ENCODE peak calls at places on chromosomes 13 and 19, in ten cellular contexts. H, V, N, M, Z, L, U, T, A and W are unnamed samples. For H3K4me1, the result is how much of the 10 kb centered on the place peaks cover.

GRCh38 chr13:35987572-35988513 is 143.3 kb downstream of the DCLK1 start:
- DNase-seq in N (peak), V (no peak), M (no peak), Z (no peak), A (no peak), H (no peak), T (no peak), L (no peak), U (no peak), W (no peak)

GRCh38 chr19:5324947-5325346 is 15.7 kb downstream of the PTPRS start:
- DNase-seq in A (no peak), V (no peak), N (no peak), T (no peak), Z (no peak), H (no peak), U (no peak), M (no peak), L (no peak), W (no peak)

GRCh38 chr13:74443623-74444022 is 309.4 kb upstream of the KLF12 start:
- DNase-seq in V (peak), N (no peak), Z (no peak), T (no peak), A (no peak), U (no peak), L (no peak), M (no peak), H (no peak), W (no peak)

GRCh38 chr19:23310729-23311211 is 60.6 kb upstream of the ZNF724 start:
- DNase-seq in V (peak), H (no peak), T (no peak), N (no peak), U (no peak), A (no peak), L (no peak), Z (no peak), M (no peak), W (no peak)

GRCh38 chr13:105073041-105073440 is 1462.4 kb downstream of the EFNB2 start:
- DNase-seq in A (no peak), V (no peak), L (no peak), Z (no peak), U (no peak), N (no peak), M (no peak), T (no peak), H (no peak), W (no peak)

GRCh38 chr13:113927661-113928581 is 46.0 kb downstream of the C13orf46 start:
- DNase-seq in V (peak), U (no peak), A (no peak), L (peak), M (peak), H (peak), T (peak), Z (peak), N (peak), W (peak)

GRCh38 chr13:107680115-107680514 is 535.2 kb downstream of the LIG4 start:
- DNase-seq in T (no peak), U (no peak), M (no peak), H (no peak), N (no peak), Z (no peak), A (no peak), V (no peak), L (no peak), W (no peak)

GRCh38 chr13:106573279-106573831 is 5.4 kb upstream of the ARGLU1 start:
- DNase-seq in N (no peak), V (no peak), M (no peak), Z (no peak), H (no peak), T (peak), A (no peak), L (peak), U (no peak), W (no peak)

DNA sequence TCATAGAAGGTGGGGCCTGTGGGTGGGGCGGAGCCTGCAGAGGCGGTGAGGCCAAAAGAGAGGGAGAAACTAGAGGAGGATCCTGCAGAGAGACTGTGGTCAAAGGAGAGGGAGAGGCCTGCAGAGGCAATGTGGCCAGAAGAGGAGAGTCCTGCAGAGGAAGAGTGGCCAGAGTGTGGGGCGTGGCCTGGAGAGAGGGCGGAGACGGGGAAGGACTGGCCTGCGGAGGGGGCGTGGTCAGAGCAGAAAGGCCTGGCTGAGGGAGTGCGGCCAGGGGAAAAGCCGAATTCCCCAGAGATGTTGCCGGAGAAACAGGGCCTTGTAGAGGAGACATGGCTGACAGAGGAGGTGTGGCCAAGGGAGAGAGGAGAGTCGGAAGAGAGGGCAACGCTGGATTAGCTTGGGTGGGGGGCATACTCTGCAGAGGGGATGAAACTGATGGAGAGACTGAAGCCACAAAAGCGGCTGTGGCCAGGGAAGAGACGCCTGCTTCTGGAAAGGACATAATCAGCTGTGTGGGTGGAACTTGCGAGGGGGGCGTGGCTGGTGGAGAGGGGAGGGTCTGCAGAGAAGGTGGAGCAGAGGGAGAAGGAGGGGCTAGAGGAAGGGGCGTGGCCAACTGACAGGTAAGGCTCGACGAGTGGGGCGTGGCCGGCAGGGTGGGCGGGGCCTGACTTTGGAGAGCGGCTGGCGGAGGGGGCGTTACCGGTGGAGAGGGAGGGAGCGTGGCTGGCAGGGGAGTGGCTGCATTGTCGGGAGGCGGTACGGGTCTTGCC is 2.5 kb downstream of the PRR36 start:
- DNase-seq in A (peak), L (peak), U (peak), H (peak), M (peak), Z (peak), N (peak), T (peak), V (peak), W (peak)
- H3K4me1 ChIP-seq in A (under half), L (under half), U (under half), H (under half), M (under half), Z (under half), N (under half), T (half or more), V (under half), W (under half)

DNA sequence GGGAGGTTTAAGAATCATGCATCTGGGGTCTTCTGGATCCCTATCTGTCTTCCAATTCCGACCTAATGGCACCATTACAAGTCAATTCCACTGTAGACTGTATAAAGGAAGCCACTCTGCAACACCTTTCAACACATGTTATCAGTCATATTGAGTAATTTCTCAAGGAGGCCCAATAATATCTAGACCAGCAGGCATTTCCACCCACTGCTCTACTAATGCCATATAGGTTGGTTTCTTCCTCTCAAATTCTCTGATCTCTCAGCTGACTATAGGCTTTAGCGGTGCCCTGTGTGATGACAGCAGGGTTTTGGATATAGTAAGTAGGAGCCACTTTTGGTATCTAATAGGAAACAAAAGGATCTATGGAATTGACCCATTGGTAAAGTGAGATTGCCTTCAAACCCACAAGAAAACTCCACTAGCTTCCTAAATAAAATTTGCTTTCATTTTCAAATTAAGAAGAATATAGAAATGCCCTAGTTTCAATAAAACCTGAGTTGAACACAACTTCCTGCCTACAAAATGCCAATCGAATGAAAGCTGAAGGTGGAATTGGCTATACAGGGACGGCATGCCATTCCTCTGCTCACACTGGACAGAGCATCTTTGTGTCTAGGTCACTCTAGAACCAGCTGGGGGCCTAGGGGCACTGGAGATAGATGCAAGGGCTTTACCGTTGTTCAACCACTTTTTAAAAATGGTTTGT is 12.3 kb upstream of the ITM2B start:
- DNase-seq in H (no peak), L (no peak), T (no peak), U (no peak), A (no peak), Z (no peak), M (no peak), V (no peak), N (no peak), W (no peak)
- H3K4me3 ChIP-seq in H (no peak), L (no peak), T (no peak), U (peak), A (no peak), Z (peak), M (no peak), V (no peak), N (no peak), W (no peak)

GRCh38 chr19:42251572-42251990 is 3.3 kb downstream of the ERF start:
- DNase-seq in L (no peak), A (no peak), M (no peak), U (no peak), T (no peak), V (no peak), N (no peak), H (no peak), Z (no peak), W (no peak)
- H3K4me1 ChIP-seq in L (under half), A (under half), M (half or more), U (under half), T (under half), V (under half), N (under half), H (under half), Z (under half), W (under half)

DNA sequence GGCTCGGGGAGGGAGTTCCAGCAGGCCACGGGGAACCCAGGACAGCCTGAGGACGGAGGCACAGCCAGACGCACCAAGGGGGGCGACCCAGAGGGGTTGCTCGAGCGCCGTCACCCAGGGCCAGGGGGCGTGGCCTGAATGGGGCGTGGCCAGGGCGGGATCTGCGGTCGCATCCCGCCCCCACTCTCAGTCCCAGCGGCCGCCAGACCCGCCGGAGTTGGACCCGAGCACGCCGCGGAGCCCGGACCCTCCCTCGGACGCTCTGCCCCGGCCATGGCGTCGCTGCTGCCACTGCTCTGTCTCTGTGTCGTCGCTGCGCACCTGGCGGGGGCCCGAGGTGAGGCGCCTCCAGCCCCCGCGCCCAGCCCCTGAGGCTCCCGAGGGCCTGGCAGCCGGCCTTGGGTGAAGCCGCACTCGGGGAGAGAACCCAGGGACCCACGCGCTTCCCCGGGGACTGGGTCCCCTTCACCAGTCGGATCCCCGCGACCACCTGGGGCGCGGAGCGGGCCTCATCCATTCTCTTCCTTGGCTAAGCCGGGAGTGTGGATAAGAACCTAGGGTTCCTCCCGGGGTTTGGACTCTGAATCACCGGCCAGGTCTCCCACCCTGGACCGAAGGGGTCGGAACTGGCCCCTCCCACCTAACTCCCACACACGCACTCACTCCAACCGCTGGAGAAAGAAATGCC is at the start of gene CILP2:
- DNase-seq in L (no peak), U (peak), V (no peak), T (no peak), M (no peak), Z (peak), H (peak), N (peak), A (no peak), W (peak)
- H3K4me3 ChIP-seq in L (no peak), U (no peak), V (peak), T (no peak), M (peak), Z (peak), H (no peak), N (peak), A (peak), W (no peak)

DNA sequence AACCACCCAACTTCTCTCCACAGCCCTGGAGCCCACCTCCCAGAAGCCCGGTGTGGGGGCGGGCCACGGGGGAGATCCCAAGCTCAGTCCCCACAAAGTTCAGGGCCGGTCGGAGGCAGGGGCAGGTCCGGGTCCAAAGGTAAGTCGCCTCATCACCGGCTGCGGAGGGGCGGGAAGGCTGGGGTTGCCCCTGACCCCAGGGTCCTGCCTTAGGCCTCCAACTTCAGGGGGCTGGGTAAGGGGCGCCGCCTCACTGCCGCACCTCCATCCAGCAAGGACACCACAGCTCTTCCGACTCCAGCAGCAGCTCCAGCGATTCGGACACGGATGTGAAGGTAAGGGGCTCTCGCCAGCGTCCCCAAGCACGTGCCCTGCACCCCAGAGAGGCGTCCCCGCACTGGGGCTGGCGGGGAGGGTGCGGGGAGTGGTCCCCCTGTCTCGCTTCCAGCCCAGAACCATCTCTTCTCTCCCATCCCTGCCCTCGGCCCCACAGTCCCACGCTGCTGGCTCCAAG is 358 bp downstream of the C19orf33 start:
- DNase-seq in L (no peak), A (no peak), V (no peak), U (no peak), Z (no peak), T (no peak), H (no peak), N (no peak), M (no peak), W (no peak)
- H3K4me1 ChIP-seq in L (under half), A (under half), V (under half), U (under half), Z (under half), T (under half), H (under half), N (under half), M (under half), W (under half)

GRCh38 chr13:31528176-31528575 is 211.2 kb upstream of the RXFP2 start:
- DNase-seq in N (no peak), M (no peak), U (no peak), H (no peak), L (no peak), T (no peak), A (no peak), V (no peak), Z (no peak), W (no peak)

GRCh38 chr13:31530883-31531282 is 208.4 kb upstream of the RXFP2 start:
- DNase-seq in L (no peak), U (no peak), N (no peak), M (no peak), H (no peak), T (no peak), V (no peak), A (no peak), Z (no peak), W (no peak)

DNA sequence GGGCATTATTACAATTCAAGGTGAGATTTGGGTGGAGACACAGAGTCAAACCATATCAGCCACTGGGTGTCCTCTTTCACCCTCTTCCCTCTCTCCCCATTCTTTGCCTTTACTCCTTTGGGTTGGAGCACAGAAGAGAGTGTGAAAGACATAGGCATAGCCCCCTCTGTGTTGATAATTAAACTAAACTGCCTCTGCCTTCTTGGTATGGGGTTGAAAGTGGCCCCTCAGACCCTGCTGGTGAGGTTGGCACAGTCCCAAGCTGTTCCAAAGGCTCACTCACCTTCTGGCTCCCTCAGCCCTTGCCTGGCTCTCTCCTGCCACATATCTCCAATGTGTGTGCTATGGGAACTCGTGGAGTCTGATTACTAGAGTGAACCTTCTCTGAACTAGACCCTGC is 210.6 kb upstream of the RXFP2 start:
- DNase-seq in U (no peak), L (no peak), N (no peak), T (no peak), H (no peak), V (no peak), Z (no peak), A (no peak), M (no peak), W (no peak)
- H3K4me3 ChIP-seq in U (no peak), L (no peak), N (no peak), T (no peak), H (no peak), V (no peak), Z (no peak), A (no peak), M (no peak), W (no peak)

DNA sequence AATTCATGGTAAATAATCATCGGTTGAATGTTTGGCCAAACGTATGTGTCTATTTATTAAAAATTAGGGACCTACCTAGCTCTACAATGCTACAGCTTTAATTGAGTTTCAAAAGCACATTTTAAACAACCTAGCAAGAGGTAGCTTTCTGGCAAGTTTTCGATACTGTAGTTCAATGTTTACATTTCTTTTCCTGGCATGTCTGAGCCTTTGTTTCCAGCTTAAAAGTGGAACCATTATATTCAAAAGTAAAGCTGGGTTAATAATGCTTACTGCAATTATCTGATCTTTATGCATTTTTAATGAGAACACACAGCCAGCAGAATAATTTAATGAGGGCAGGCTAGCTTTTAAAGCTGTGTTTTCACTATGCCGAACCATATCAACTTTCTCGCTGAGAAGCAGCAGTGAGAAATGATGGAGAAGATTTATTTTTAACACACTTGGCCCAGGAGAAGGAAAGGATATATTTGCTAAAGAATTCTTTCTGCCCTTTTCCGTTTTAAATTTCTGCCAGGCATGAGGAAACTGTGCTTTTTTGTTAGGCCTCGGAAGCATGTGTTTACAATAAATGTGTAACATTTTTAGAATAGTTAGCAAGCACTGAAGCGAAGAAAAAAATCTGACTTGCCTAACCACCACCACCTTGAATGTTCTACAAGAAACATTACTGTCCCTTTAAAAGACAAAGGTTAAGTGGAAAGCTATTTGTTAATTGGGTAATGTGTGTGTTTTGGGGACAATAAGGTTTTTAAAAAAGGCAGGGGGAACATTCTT is 989 bp downstream of the MBNL2 start:
- DNase-seq in M (no peak), A (no peak), L (no peak), Z (no peak), U (no peak), H (no peak), V (no peak), T (no peak), N (no peak), W (no peak)
- H3K4me1 ChIP-seq in M (under half), A (under half), L (under half), Z (under half), U (half or more), H (under half), V (under half), T (under half), N (under half), W (under half)

DNA sequence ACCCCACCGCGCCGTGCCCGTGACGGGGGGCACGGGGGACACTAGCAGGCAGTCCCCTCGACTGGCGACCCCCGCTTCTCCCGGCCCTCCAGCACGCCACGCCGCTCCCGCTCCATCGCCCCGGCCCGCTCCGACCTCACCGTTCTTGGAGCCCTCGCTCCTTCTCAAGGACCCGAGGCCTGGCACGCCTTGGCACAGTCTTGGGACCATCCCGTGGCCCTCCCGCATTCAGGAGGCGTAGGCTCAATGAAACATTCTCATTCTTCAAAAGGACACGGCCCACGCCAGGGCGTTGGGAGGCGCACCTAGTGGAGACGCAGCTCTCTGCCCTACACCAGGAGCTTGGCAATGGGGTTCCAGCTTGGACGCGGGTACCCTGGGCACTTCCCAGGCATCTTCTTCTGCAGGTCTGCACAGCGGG is 473 bp upstream of the CERS1 start:
- DNase-seq in Z (no peak), N (no peak), A (no peak), H (no peak), U (peak), L (no peak), T (no peak), V (peak), M (no peak), W (no peak)
- H3K4me3 ChIP-seq in Z (peak), N (no peak), A (no peak), H (no peak), U (no peak), L (no peak), T (no peak), V (no peak), M (peak), W (no peak)